ENCODE peak calls at places on chromosomes 4 and X, in six cellular contexts. R, D, E, J, U and W are unnamed samples.

GRCh38 chr4:25863906-25864418 is 1.2 kb upstream of the SEL1L3 start:
- DNase-seq in R (no peak), D (no peak), E (no peak), J (no peak), U (no peak), W (no peak)

GRCh38 chr4:154838694-154839093 is 57.6 kb downstream of the RBM46 start:
- DNase-seq in R (no peak), D (no peak), E (no peak), J (no peak), U (no peak), W (no peak)

GRCh38 chrX:98380106-98380505 is 1496.4 kb downstream of the RPA4 start:
- DNase-seq in R (no peak), D (no peak), E (no peak), J (no peak), U (no peak), W (no peak)

GRCh38 chrX:10485331-10485730 is 135.1 kb downstream of the MID1 start:
- DNase-seq in R (no peak), D (no peak), E (no peak), J (peak), U (peak), W (no peak)

GRCh38 chrX:29229802-29230201 is 642.6 kb downstream of the IL1RAPL1 start:
- DNase-seq in R (no peak), D (no peak), E (no peak), J (no peak), U (peak), W (peak)

GRCh38 chr4:88216395-88216794 is 58.0 kb upstream of the ABCG2 start:
- DNase-seq in R (no peak), D (no peak), E (no peak), J (no peak), U (no peak), W (no peak)

GRCh38 chrX:112058255-112058654 is 24.3 kb downstream of the TRPC5 start:
- DNase-seq in R (no peak), D (no peak), E (no peak), J (no peak), U (peak), W (peak)

GRCh38 chr4:3204021-3204431 is 44.9 kb upstream of the MSANTD1 start:
- DNase-seq in R (no peak), D (peak), E (no peak), J (peak), U (peak), W (peak)

GRCh38 chr4:147578057-147578476 is 39.1 kb upstream of the TMEM184C start:
- DNase-seq in R (no peak), D (peak), E (no peak), J (peak), U (peak), W (peak)

GRCh38 chrX:57906790-57907189 is 3.5 kb downstream of the ZXDA start:
- DNase-seq in R (no peak), D (no peak), E (no peak), J (peak), U (peak), W (peak)

GRCh38 chr4:168092176-168092712 is at the start of gene ANXA10:
- DNase-seq in R (no peak), D (no peak), E (no peak), J (no peak), U (no peak), W (no peak)

GRCh38 chr4:76108467-76109181 is 34.1 kb downstream of the ART3 start:
- DNase-seq in R (no peak), D (no peak), E (no peak), J (peak), U (no peak), W (peak)

GRCh38 chr4:187059895-187060294 is 336.2 kb upstream of the FAT1 start:
- DNase-seq in R (no peak), D (no peak), E (no peak), J (no peak), U (no peak), W (no peak)

GRCh38 chr4:13306356-13306755 is 177.8 kb downstream of the RAB28 start:
- DNase-seq in R (no peak), D (no peak), E (no peak), J (no peak), U (no peak), W (no peak)

GRCh38 chrX:36199926-36200325 is 280.4 kb downstream of the CFAP47 start:
- DNase-seq in R (no peak), D (no peak), E (no peak), J (no peak), U (no peak), W (no peak)

GRCh38 chr4:3854661-3855060 is 88.5 kb downstream of the ADRA2C start:
- DNase-seq in R (no peak), D (no peak), E (no peak), J (no peak), U (no peak), W (no peak)

GRCh38 chr4:82721819-82722423 is 76.7 kb downstream of the SCD5 start:
- DNase-seq in R (peak), D (no peak), E (no peak), J (no peak), U (peak), W (no peak)

GRCh38 chrX:24190500-24191156 is 41.1 kb downstream of the ZFX start:
- DNase-seq in R (no peak), D (no peak), E (no peak), J (peak), U (peak), W (peak)

GRCh38 chr4:89161841-89162240 is 50.5 kb downstream of the TIGD2 start:
- DNase-seq in R (no peak), D (no peak), E (no peak), J (no peak), U (peak), W (peak)

GRCh38 chrX:153869473-153870287 is 16.3 kb downstream of the L1CAM start:
- DNase-seq in R (no peak), D (no peak), E (no peak), J (no peak), U (no peak), W (no peak)

GRCh38 chrX:25523574-25523973 is 507.8 kb upstream of the ARX start:
- DNase-seq in R (no peak), D (no peak), E (no peak), J (peak), U (peak), W (peak)

GRCh38 chr4:179027569-179027968 is 1585.3 kb upstream of the AGA start:
- DNase-seq in R (no peak), D (no peak), E (no peak), J (no peak), U (no peak), W (no peak)

GRCh38 chr4:151538963-151539362 is 130.0 kb downstream of the FHIP1A start:
- DNase-seq in R (no peak), D (no peak), E (no peak), J (no peak), U (no peak), W (no peak)

GRCh38 chr4:16125571-16126445 is 42.0 kb upstream of the PROM1 start:
- DNase-seq in R (no peak), D (no peak), E (no peak), J (no peak), U (no peak), W (no peak)

GRCh38 chr4:44493924-44494323 is 45.3 kb upstream of the KCTD8 start:
- DNase-seq in R (no peak), D (no peak), E (no peak), J (peak), U (no peak), W (peak)

GRCh38 chrX:112211459-112211858 is 128.9 kb upstream of the TRPC5 start:
- DNase-seq in R (no peak), D (no peak), E (no peak), J (no peak), U (peak), W (no peak)

GRCh38 chr4:38800956-38801450 is 3.6 kb downstream of the TLR1 start:
- DNase-seq in R (no peak), D (no peak), E (no peak), J (peak), U (no peak), W (no peak)

GRCh38 chr4:174940002-174940401 is 21.8 kb downstream of the ADAM29 start:
- DNase-seq in R (no peak), D (no peak), E (no peak), J (no peak), U (no peak), W (no peak)

GRCh38 chrX:139826065-139827044 is 106.5 kb downstream of the ATP11C start:
- DNase-seq in R (no peak), D (no peak), E (no peak), J (peak), U (peak), W (peak)

GRCh38 chrX:153778684-153779101 is 2.1 kb upstream of the SRPK3 start:
- DNase-seq in R (no peak), D (no peak), E (no peak), J (no peak), U (no peak), W (no peak)

GRCh38 chr4:102521570-102522553 is 20.7 kb downstream of the NFKB1 start:
- DNase-seq in R (no peak), D (no peak), E (no peak), J (no peak), U (no peak), W (peak)

GRCh38 chrX:37686979-37687378 is 1.4 kb downstream of the XK start:
- DNase-seq in R (no peak), D (no peak), E (no peak), J (no peak), U (no peak), W (no peak)

GRCh38 chr4:6109842-6110560 is 90.3 kb downstream of the JAKMIP1 start:
- DNase-seq in R (no peak), D (no peak), E (no peak), J (no peak), U (no peak), W (no peak)

GRCh38 chr4:127732623-127733199 is 2.5 kb downstream of the SLC25A31 start:
- DNase-seq in R (no peak), D (no peak), E (no peak), J (peak), U (peak), W (peak)

GRCh38 chr4:11908712-11909111 is 480.0 kb upstream of the HS3ST1 start:
- DNase-seq in R (no peak), D (no peak), E (no peak), J (no peak), U (no peak), W (no peak)

GRCh38 chr4:11908205-11908604 is 479.5 kb upstream of the HS3ST1 start:
- DNase-seq in R (no peak), D (no peak), E (no peak), J (no peak), U (no peak), W (no peak)

GRCh38 chr4:11912886-11913285 is 484.2 kb upstream of the HS3ST1 start:
- DNase-seq in R (no peak), D (no peak), E (no peak), J (peak), U (no peak), W (peak)

GRCh38 chr4:11914406-11914805 is 485.7 kb upstream of the HS3ST1 start:
- DNase-seq in R (no peak), D (no peak), E (no peak), J (peak), U (no peak), W (no peak)

GRCh38 chr4:11910780-11911179 is 482.1 kb upstream of the HS3ST1 start:
- DNase-seq in R (no peak), D (no peak), E (no peak), J (no peak), U (no peak), W (no peak)
- TF ChIP-seq CTCF in R (no peak), D (no peak), E (no peak), J (no peak), U (no peak), W (no peak)

GRCh38 chr4:140567722-140568121 is 1.0 kb downstream of the UCP1 start:
- DNase-seq in R (no peak), D (no peak), E (no peak), J (peak), U (no peak), W (no peak)
- H3K4me3 ChIP-seq in R (peak), D (peak), E (peak), J (peak), U (no peak), W (no peak)

DNA sequence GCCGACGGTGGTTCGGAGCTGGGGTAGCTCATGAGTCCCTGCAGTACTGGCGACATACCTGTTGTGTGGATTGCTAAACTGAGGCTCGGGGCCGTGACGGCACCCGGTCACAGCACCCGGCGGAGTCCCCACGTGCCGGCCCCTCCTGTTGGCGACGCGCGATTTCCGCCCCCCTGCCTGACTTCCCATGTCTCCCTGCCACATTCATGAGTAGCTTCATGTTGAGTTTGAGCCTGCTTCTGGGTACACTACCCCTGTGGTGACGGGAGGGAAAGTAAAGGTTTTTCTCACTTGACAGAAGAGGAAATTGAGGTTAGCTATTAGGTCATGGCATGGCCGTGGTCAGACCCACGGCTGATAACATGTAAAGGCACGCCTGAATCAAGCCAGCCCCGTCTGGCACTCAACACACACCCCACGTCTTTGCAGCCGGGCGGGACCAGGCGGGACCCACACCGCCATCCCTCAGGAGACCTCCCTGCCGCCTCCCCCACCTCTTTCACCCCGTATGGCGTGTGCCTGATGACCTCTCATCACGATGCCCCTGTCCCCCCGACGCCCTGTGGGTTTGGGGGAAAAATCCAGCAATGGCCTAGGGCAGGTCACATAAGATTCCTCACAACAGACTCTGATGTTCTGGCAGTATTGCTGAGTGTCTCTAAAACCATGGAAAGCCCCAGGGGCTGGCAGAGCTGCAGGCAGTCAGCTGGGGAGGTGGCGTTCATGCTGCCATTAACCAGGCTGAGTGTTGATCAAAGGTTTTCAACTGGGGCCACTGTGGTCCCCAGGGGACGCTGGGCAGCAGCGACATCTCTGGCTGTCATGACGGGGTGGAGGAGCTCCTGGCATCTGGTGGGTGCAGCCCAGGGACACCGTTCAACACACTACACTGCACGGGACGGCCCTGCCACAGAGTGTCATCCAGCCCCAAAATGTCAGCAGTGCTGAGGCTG is 29.2 kb downstream of the P2RY8 start:
- DNase-seq in R (no peak), D (no peak), E (peak), J (no peak), U (no peak), W (no peak)
- TF ChIP-seq CTCF in R (no peak), D (no peak), E (no peak), J (no peak), U (no peak), W (no peak)

GRCh38 chrX:70168238-70169188 is 8.8 kb upstream of the DGAT2L6 start:
- DNase-seq in R (no peak), D (no peak), E (no peak), J (peak), U (peak), W (peak)
- H3K4me3 ChIP-seq in R (no peak), D (peak), E (peak), J (no peak), U (no peak), W (no peak)